ENCODE peak calls at places on chromosome 5, in five cellular contexts. J is MM.1S, H is HCT116, D is PC-3, Q is SK-N-SH. K is an unnamed sample. For H3K9me2, the result is how much of the 10 kb centered on the place peaks cover.

GRCh38 chr5:81694726-81695125 is 56.2 kb downstream of the SSBP2 start:
- DNase-seq in J (no peak), H (no peak), D (no peak), Q (no peak), K (no peak)

GRCh38 chr5:157387683-157388093 is 72.3 kb upstream of the NIPAL4 start:
- DNase-seq in J (no peak), H (peak), D (peak), Q (no peak), K (peak)

GRCh38 chr5:34039398-34040157 is 3.4 kb downstream of the C1QTNF3 start:
- DNase-seq in J (no peak), H (no peak), D (no peak), Q (no peak), K (no peak)

GRCh38 chr5:150307617-150308426 is 5.1 kb upstream of the ARSI start:
- DNase-seq in J (no peak), H (no peak), D (no peak), Q (no peak), K (no peak)

GRCh38 chr5:52531105-52531504 is 256.6 kb upstream of the ITGA1 start:
- DNase-seq in J (no peak), H (no peak), D (no peak), Q (no peak), K (no peak)

GRCh38 chr5:35999547-35999946 is 8.4 kb upstream of the UGT3A1 start:
- DNase-seq in J (no peak), H (no peak), D (no peak), Q (no peak), K (no peak)

GRCh38 chr5:158140120-158140778 is 281.3 kb upstream of the CLINT1 start:
- DNase-seq in J (no peak), H (no peak), D (peak), Q (no peak), K (peak)

GRCh38 chr5:113029614-113030013 is 53.0 kb downstream of the DCP2 start:
- DNase-seq in J (no peak), H (no peak), D (no peak), Q (no peak), K (peak)

GRCh38 chr5:107894361-107894760 is 223.6 kb upstream of the EFNA5 start:
- DNase-seq in J (no peak), H (no peak), D (no peak), Q (no peak), K (peak)
- H3K9ac ChIP-seq in J (no peak), H (no peak), D (no peak), Q (no peak), K (peak)

DNA sequence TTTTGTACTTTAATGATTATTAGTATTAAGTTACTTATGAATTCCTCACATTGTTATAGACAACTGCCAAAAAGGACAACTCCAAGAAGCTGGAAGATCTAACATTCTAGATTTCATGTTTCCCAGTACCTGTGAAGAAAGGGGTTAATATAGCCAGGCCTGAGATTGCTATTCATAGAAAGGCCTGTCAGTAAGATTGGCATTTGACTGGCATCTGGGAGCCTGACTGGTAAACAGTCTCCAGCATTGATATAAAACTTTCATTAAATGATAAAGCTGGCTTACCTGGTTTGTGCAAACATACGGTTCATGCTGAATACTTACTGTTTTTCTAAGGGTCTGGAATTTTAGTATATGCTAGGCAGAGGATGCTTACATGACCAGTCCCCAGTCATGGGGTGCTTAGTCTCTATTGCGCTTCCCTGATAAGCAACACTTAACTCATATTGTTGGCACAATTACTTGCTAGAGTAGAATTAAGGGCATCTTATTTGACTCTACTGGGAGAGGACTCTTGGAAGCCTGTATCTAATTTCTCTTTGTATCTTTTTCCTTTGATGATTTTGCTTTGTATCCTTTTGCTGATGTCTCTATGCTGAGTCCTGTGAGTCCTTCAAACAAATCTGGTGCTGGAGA is 340.4 kb upstream of the SEMA6A start:
- DNase-seq in J (no peak), H (no peak), D (no peak), Q (no peak), K (no peak)
- H3K9me2 ChIP-seq in J (under half), H (under half), D (under half), Q (under half), K (under half)

GRCh38 chr5:72949481-72949880 is 6.4 kb upstream of the FCHO2 start:
- DNase-seq in J (no peak), H (no peak), D (no peak), Q (no peak), K (no peak)

GRCh38 chr5:72954389-72954788 is 1.5 kb upstream of the FCHO2 start:
- DNase-seq in J (no peak), H (no peak), D (no peak), Q (no peak), K (no peak)

GRCh38 chr5:72955768-72956323 is at the start of gene FCHO2:
- DNase-seq in J (peak), H (peak), D (peak), Q (peak), K (peak)

GRCh38 chr5:72955143-72955767 is 586 bp upstream of the FCHO2 start:
- DNase-seq in J (peak), H (no peak), D (no peak), Q (no peak), K (no peak)

DNA sequence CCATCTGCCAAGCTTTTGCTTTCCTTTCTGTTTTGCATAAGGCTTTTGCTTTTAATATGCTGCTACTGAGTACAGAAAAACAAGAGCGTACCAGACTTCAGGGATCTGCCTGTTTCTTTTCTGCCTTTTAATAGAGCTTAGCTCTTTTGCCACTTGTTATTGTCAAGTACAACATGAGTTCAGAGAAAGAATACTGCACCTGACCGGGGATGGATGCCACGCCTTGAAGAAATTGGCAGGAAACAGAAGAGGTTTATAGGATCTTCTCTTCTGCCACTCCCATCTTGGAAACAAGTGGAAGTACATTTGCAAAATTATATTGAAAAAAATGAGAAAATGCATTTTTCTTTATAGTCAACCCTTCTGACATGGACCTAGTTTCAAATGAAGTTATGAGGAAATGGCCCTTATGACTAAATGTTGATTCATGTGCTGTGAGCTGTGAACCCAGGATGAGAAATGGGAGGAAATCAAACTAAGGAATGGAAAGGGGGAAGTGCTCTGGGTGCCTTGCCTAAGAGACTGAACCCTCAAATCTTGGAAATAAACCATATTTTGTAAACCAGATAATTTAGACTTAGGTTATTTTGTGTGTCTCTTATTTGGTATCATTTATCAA is 3.9 kb upstream of the FCHO2 start:
- DNase-seq in J (no peak), H (peak), D (peak), Q (no peak), K (peak)
- TF ChIP-seq EZH2phosphoT487 in J (no peak), H (no peak), D (no peak), Q (no peak), K (no peak)

GRCh38 chr5:134112726-134113571 is 1.5 kb upstream of the TCF7 start:
- DNase-seq in J (no peak), H (no peak), D (no peak), Q (no peak), K (no peak)
- H3K9ac ChIP-seq in J (no peak), H (no peak), D (no peak), Q (no peak), K (no peak)

GRCh38 chr5:57448287-57448686 is 34.3 kb downstream of the ACTBL2 start:
- DNase-seq in J (no peak), H (no peak), D (no peak), Q (no peak), K (no peak)

GRCh38 chr5:57453728-57454127 is 28.9 kb downstream of the ACTBL2 start:
- DNase-seq in J (no peak), H (no peak), D (no peak), Q (no peak), K (no peak)

GRCh38 chr5:57448751-57449150 is 33.9 kb downstream of the ACTBL2 start:
- DNase-seq in J (no peak), H (no peak), D (no peak), Q (no peak), K (no peak)

GRCh38 chr5:57452885-57453284 is 29.7 kb downstream of the ACTBL2 start:
- DNase-seq in J (no peak), H (no peak), D (no peak), Q (no peak), K (no peak)

DNA sequence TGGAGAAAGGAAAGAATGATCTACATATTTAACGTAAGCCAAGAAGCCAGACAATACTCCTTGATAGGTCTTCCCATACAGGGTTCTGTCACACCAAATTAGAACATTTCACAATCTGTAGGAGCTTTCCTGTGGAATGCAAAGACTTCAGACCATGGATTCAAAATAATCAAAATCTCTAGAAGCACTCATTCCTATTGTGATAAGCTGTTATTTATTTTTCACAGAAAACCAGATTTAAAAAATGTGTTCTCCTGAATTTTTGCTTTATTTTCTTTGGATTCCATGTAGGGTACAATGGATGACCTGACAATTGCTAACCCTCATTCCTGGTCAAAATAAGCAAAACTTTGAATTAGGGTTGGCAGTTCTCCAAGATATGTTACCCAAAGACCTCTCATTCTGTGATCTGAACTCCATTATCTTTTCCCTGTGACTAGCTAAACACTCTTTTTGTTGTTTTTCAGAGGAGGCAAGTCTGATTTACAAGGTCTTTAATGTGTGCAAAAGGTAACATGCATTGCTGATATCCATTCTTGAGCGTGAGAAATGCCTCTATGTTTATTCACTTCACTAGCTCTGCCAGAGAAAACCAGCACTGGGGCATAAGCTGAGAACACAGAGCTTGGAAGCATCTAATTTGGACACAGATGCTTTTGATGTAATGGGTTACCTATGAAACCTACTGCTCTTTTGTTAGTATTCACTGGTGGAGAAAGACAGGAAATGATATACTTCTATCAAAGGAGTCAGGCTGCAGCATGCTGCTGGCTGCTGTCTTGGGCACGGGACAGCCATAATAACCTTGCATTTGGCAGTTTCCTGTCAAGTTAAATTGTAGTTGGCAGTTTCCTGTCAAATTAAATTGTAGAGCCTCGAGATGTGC is 31.4 kb downstream of the ACTBL2 start:
- DNase-seq in J (no peak), H (no peak), D (no peak), Q (peak), K (no peak)
- H3K9me2 ChIP-seq in J (under half), H (under half), D (under half), Q (under half), K (under half)

DNA sequence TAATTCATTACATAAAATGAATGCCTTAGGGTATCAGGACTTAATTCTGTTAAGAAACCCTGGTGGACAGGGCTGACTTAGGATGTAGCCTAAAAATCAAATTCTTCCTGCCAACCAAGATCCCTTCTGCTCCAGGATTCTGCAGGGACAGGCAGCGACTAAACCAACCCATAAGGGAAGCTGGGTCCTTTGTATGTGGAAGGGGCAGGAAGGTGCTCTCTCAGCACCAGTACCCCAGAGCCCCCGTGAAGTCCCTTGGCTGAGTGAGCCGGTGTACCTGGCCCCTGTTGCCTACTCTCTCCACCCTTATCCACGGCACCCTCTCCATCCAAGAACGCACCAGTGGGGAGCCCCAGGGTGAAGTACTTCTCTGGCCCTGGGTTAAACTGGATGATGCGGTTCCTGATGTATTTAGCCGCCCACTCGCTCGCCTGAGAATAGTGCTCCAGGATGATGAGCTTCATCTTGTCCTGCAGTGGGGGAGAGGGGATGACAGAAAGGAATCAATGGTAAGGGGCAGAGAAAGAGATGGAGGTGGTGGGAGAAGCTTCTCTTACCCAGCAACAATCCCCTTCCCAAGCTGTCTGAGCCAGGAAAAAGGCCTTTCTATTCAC is 1.1 kb downstream of the GNPDA1 start:
- DNase-seq in J (no peak), H (no peak), D (no peak), Q (no peak), K (no peak)
- TF ChIP-seq EZH2phosphoT487 in J (no peak), H (no peak), D (no peak), Q (no peak), K (no peak)

GRCh38 chr5:176890455-176891330 is 8.5 kb downstream of the HK3 start:
- DNase-seq in J (no peak), H (no peak), D (no peak), Q (no peak), K (no peak)

GRCh38 chr5:176895350-176895749 is 3.8 kb downstream of the HK3 start:
- DNase-seq in J (no peak), H (no peak), D (no peak), Q (no peak), K (no peak)

GRCh38 chr5:176891331-176891958 is 7.7 kb downstream of the HK3 start:
- DNase-seq in J (no peak), H (no peak), D (no peak), Q (no peak), K (no peak)

GRCh38 chr5:176894298-176894697 is 4.8 kb downstream of the HK3 start:
- DNase-seq in J (no peak), H (no peak), D (no peak), Q (no peak), K (no peak)

DNA sequence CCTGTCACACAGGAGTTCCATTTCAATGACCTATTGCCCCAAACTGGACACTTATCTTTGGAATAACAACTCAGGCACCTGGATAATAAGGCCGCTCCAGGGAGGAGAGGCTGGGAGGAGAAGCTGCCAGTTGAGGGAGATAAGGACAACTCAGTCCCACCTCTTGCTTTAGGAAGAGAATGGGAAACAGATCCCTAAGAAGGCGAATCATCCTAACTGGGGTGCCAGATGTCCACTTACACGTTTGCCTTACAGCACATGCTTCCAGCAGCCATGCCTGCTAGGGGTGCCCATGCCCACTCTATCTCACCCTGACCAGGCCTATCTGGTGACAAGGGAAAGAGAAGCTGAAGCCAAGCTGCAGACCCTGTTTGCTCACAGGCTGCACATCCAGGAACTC is 6.5 kb downstream of the HK3 start:
- DNase-seq in J (no peak), H (no peak), D (no peak), Q (peak), K (no peak)
- H3K9ac ChIP-seq in J (no peak), H (no peak), D (no peak), Q (no peak), K (no peak)

K was measured in GM23248.